ENCODE peak calls at places on chromosome 19, in nine cellular contexts. D is activated T-cell treated with anti-CD3 and anti-CD28 coated beads, Interleukin-2, amount 50 U/mL, for 1 hour; M is G401; S is activated CD4-positive, alpha-beta T cell treated with anti-CD3 and anti-CD28 coated beads, Interleukin-2, amount 10 ng/mL, durations not matched to agents 24 days and 14 days; T is neural crest cell; A is EL; Z is tibial nerve; P is sigmoid colon; G is NCI-H1105 treated with DMSO at 0.1 percent for 48 hours. B is an unnamed sample.

GRCh38 chr19:33734913-33735312 is 61.8 kb upstream of the KCTD15 start:
- DNase-seq in D (no peak), M (peak), S (no peak), T (no peak), A (no peak), Z (no peak), P (no peak), G (peak), B (peak)

GRCh38 chr19:30303131-30303654 is 69.0 kb upstream of the ZNF536 start:
- DNase-seq in D (no peak), M (no peak), S (no peak), T (no peak), A (no peak), Z (no peak), P (no peak), G (no peak), B (no peak)

GRCh38 chr19:5628470-5628869 is 5.6 kb downstream of the SAFB start:
- DNase-seq in D (no peak), M (no peak), S (no peak), T (no peak), A (no peak), Z (no peak), P (no peak), G (no peak), B (no peak)

GRCh38 chr19:49212302-49212701 is 54.7 kb downstream of the TRPM4 start:
- DNase-seq in D (no peak), M (no peak), S (no peak), T (no peak), A (no peak), Z (no peak), P (no peak), G (peak), B (no peak)

GRCh38 chr19:50646074-50646807 is 3.0 kb upstream of the C19orf81 start:
- DNase-seq in D (no peak), M (no peak), S (no peak), T (no peak), A (peak), Z (no peak), P (no peak), G (no peak), B (no peak)

GRCh38 chr19:4391701-4392543 is 8.4 kb downstream of the SH3GL1 start:
- DNase-seq in D (no peak), M (no peak), S (no peak), T (no peak), A (peak), Z (no peak), P (no peak), G (no peak), B (no peak)

GRCh38 chr19:1650627-1651009 is 1.8 kb downstream of the TCF3 start:
- DNase-seq in D (peak), M (no peak), S (peak), T (no peak), A (peak), Z (no peak), P (no peak), G (no peak), B (no peak)

GRCh38 chr19:38723606-38724379 is 20.5 kb downstream of the CAPN12 start:
- DNase-seq in D (no peak), M (no peak), S (no peak), T (no peak), A (no peak), Z (no peak), P (no peak), G (no peak), B (no peak)

GRCh38 chr19:16447015-16447384 is 24.8 kb downstream of the EPS15L1 start:
- DNase-seq in D (peak), M (no peak), S (peak), T (no peak), A (peak), Z (peak), P (peak), G (no peak), B (no peak)

GRCh38 chr19:16741084-16741483 is 21.4 kb downstream of the NWD1 start:
- DNase-seq in D (no peak), M (no peak), S (no peak), T (no peak), A (no peak), Z (no peak), P (no peak), G (no peak), B (no peak)

GRCh38 chr19:30074741-30075460 is 132.9 kb downstream of the URI1 start:
- DNase-seq in D (peak), M (peak), S (no peak), T (no peak), A (no peak), Z (no peak), P (peak), G (no peak), B (peak)

GRCh38 chr19:13133241-13133870 is 15.3 kb downstream of the NACC1 start:
- DNase-seq in D (no peak), M (no peak), S (no peak), T (no peak), A (no peak), Z (no peak), P (no peak), G (no peak), B (no peak)

GRCh38 chr19:56393119-56394012 is at the start of gene ZNF582:
- DNase-seq in D (peak), M (peak), S (peak), T (peak), A (peak), Z (peak), P (peak), G (peak), B (peak)

GRCh38 chr19:3358392-3358918 is 7.9 kb upstream of the NFIC start:
- DNase-seq in D (no peak), M (no peak), S (no peak), T (no peak), A (no peak), Z (no peak), P (peak), G (no peak), B (no peak)

GRCh38 chr19:48540110-48540509 is 11.9 kb upstream of the SULT2B1 start:
- DNase-seq in D (no peak), M (no peak), S (no peak), T (no peak), A (no peak), Z (no peak), P (no peak), G (peak), B (no peak)

GRCh38 chr19:53424968-53425597 is 6.7 kb upstream of the ZNF761 start:
- DNase-seq in D (peak), M (peak), S (peak), T (peak), A (peak), Z (peak), P (peak), G (peak), B (peak)

GRCh38 chr19:51417107-51417806 is at the start of gene SIGLEC10:
- DNase-seq in D (no peak), M (no peak), S (peak), T (no peak), A (peak), Z (no peak), P (no peak), G (no peak), B (no peak)

GRCh38 chr19:46380690-46381089 is 32.7 kb downstream of the CCDC8 start:
- DNase-seq in D (no peak), M (no peak), S (no peak), T (no peak), A (no peak), Z (no peak), P (no peak), G (no peak), B (no peak)